ENCODE peak calls at places on chromosomes 1 and 21, in seven cellular contexts. C is hepatocyte, D is SK-N-SH, F is body of pancreas, U is AG04450, Z is heart left ventricle, G is brain microvascular endothelial cell. A is an unnamed sample. For H3K27me3, the result is how much of the 10 kb centered on the place peaks cover.

GRCh38 chr1:236767276-236767675 is 27.8 kb upstream of the MTR start:
- DNase-seq in C (no peak), D (no peak), F (no peak), U (no peak), Z (no peak), G (no peak), A (no peak)

GRCh38 chr1:241074507-241074906 is 282.5 kb downstream of the RGS7 start:
- DNase-seq in C (no peak), D (no peak), F (no peak), U (no peak), Z (no peak), G (no peak), A (no peak)

GRCh38 chr1:53893999-53894636 is at the start of gene DIO1:
- DNase-seq in C (peak), D (no peak), F (no peak), U (no peak), Z (no peak), G (no peak), A (no peak)

GRCh38 chr1:56212143-56212542 is 367.2 kb downstream of the PLPP3 start:
- DNase-seq in C (no peak), D (no peak), F (no peak), U (no peak), Z (no peak), G (no peak), A (no peak)

GRCh38 chr1:40694353-40694874 is 2.9 kb downstream of the NFYC start:
- DNase-seq in C (no peak), D (no peak), F (no peak), U (no peak), Z (no peak), G (no peak), A (no peak)

GRCh38 chr1:89557954-89558353 is 33.3 kb downstream of the LRRC8B start:
- DNase-seq in C (no peak), D (no peak), F (no peak), U (no peak), Z (no peak), G (no peak), A (no peak)

GRCh38 chr1:51268675-51269033 is 32.6 kb downstream of the RNF11 start:
- DNase-seq in C (no peak), D (no peak), F (no peak), U (no peak), Z (no peak), G (no peak), A (no peak)

GRCh38 chr1:155175927-155176371 is 2.3 kb downstream of the TRIM46 start:
- DNase-seq in C (no peak), D (peak), F (peak), U (no peak), Z (no peak), G (no peak), A (no peak)

GRCh38 chr1:205920159-205920558 is 23.1 kb downstream of the SLC26A9 start:
- DNase-seq in C (no peak), D (no peak), F (peak), U (no peak), Z (peak), G (peak), A (no peak)

GRCh38 chr1:32924881-32925344 is 23.7 kb upstream of the TMEM54 start:
- DNase-seq in C (peak), D (no peak), F (no peak), U (no peak), Z (no peak), G (no peak), A (no peak)

GRCh38 chr1:239630767-239631166 is 244.4 kb downstream of the CHRM3 start:
- DNase-seq in C (no peak), D (no peak), F (no peak), U (no peak), Z (no peak), G (no peak), A (no peak)

GRCh38 chr1:88061106-88061829 is 622.8 kb upstream of the PKN2 start:
- DNase-seq in C (peak), D (peak), F (peak), U (peak), Z (peak), G (peak), A (peak)

GRCh38 chr1:45205000-45205909 is 1.1 kb downstream of the ZSWIM5 start:
- DNase-seq in C (peak), D (peak), F (peak), U (no peak), Z (peak), G (peak), A (peak)

GRCh38 chr1:203127672-203128611 is at the start of gene ADORA1:
- DNase-seq in C (peak), D (peak), F (peak), U (no peak), Z (peak), G (peak), A (peak)

GRCh38 chr1:157089789-157090188 is 9.8 kb downstream of the ETV3L start:
- DNase-seq in C (no peak), D (no peak), F (no peak), U (no peak), Z (no peak), G (no peak), A (no peak)

GRCh38 chr1:58440696-58441095 is 105.8 kb downstream of the OMA1 start:
- DNase-seq in C (no peak), D (no peak), F (no peak), U (no peak), Z (no peak), G (no peak), A (no peak)

GRCh38 chr1:156486421-156487344 is 13.9 kb downstream of the MEF2D start:
- DNase-seq in C (no peak), D (peak), F (no peak), U (no peak), Z (no peak), G (no peak), A (no peak)

GRCh38 chr21:35340273-35340672 is 291.2 kb upstream of the RUNX1 start:
- DNase-seq in C (no peak), D (no peak), F (no peak), U (no peak), Z (no peak), G (no peak), A (no peak)

GRCh38 chr1:164524810-164525209 is 34.2 kb upstream of the PBX1 start:
- DNase-seq in C (no peak), D (no peak), F (no peak), U (no peak), Z (no peak), G (no peak), A (no peak)

GRCh38 chr1:244160455-244161020 is 109.5 kb downstream of the ZBTB18 start:
- DNase-seq in C (no peak), D (no peak), F (no peak), U (no peak), Z (no peak), G (no peak), A (no peak)

GRCh38 chr1:117290855-117291254 is 76.4 kb upstream of the MAN1A2 start:
- DNase-seq in C (no peak), D (no peak), F (no peak), U (no peak), Z (no peak), G (no peak), A (no peak)

GRCh38 chr1:22163137-22163536 is 20.2 kb upstream of the WNT4 start:
- DNase-seq in C (no peak), D (no peak), F (no peak), U (no peak), Z (no peak), G (no peak), A (peak)

GRCh38 chr1:235093685-235094592 is 34.7 kb downstream of the TOMM20 start:
- DNase-seq in C (peak), D (peak), F (peak), U (no peak), Z (peak), G (peak), A (peak)

GRCh38 chr1:6111571-6111970 is 65.9 kb downstream of the KCNAB2 start:
- DNase-seq in C (no peak), D (peak), F (no peak), U (no peak), Z (no peak), G (no peak), A (no peak)

GRCh38 chr1:116377564-116378529 is 4.8 kb downstream of the ATP1A1 start:
- DNase-seq in C (peak), D (peak), F (peak), U (peak), Z (peak), G (peak), A (no peak)

GRCh38 chr21:41835711-41836154 is 43.4 kb downstream of the PRDM15 start:
- DNase-seq in C (no peak), D (no peak), F (no peak), U (no peak), Z (no peak), G (no peak), A (no peak)

GRCh38 chr1:44926311-44926781 is 60.0 kb downstream of the EIF2B3 start:
- DNase-seq in C (no peak), D (no peak), F (no peak), U (no peak), Z (no peak), G (no peak), A (no peak)

GRCh38 chr1:180603223-180603849 is 28.5 kb upstream of the XPR1 start:
- DNase-seq in C (no peak), D (no peak), F (no peak), U (no peak), Z (peak), G (no peak), A (no peak)

GRCh38 chr1:202275061-202275770 is 66.5 kb downstream of the UBE2T start:
- DNase-seq in C (no peak), D (no peak), F (no peak), U (no peak), Z (no peak), G (no peak), A (no peak)

GRCh38 chr1:94044891-94045290 is 76.1 kb downstream of the ABCA4 start:
- DNase-seq in C (no peak), D (no peak), F (no peak), U (no peak), Z (no peak), G (no peak), A (no peak)

GRCh38 chr1:112251766-112252506 is 144.1 kb upstream of the CTTNBP2NL start:
- DNase-seq in C (peak), D (no peak), F (no peak), U (no peak), Z (no peak), G (peak), A (peak)

GRCh38 chr21:33384851-33385331 is 18.3 kb upstream of the IFNGR2 start:
- DNase-seq in C (no peak), D (no peak), F (no peak), U (no peak), Z (no peak), G (no peak), A (no peak)

GRCh38 chr1:54413295-54413694 is 7.1 kb upstream of the SSBP3 start:
- DNase-seq in C (peak), D (no peak), F (peak), U (peak), Z (peak), G (peak), A (no peak)

GRCh38 chr1:193185861-193186714 is at the start of gene B3GALT2:
- DNase-seq in C (peak), D (peak), F (peak), U (no peak), Z (peak), G (peak), A (no peak)

GRCh38 chr1:204447220-204447619 is 35.6 kb upstream of the PPP1R15B start:
- DNase-seq in C (no peak), D (no peak), F (no peak), U (no peak), Z (no peak), G (no peak), A (no peak)

GRCh38 chr1:27877115-27877416 is 4.7 kb downstream of the THEMIS2 start:
- DNase-seq in C (no peak), D (no peak), F (no peak), U (no peak), Z (no peak), G (no peak), A (no peak)

GRCh38 chr1:213623103-213623581 is 364.6 kb upstream of the PROX1 start:
- DNase-seq in C (no peak), D (no peak), F (no peak), U (no peak), Z (no peak), G (no peak), A (no peak)
- H3K27me3 ChIP-seq in C (under half), D (under half), F (under half), U (under half), Z (under half), G (under half), A (under half)

GRCh38 chr1:170661646-170662411 is 2.1 kb upstream of the PRRX1 start:
- DNase-seq in C (peak), D (peak), F (no peak), U (no peak), Z (peak), G (peak), A (no peak)

GRCh38 chr1:170660874-170661645 is 2.9 kb upstream of the PRRX1 start:
- DNase-seq in C (no peak), D (peak), F (no peak), U (no peak), Z (no peak), G (no peak), A (no peak)

GRCh38 chr1:170662561-170662971 is 1.4 kb upstream of the PRRX1 start:
- DNase-seq in C (no peak), D (no peak), F (no peak), U (no peak), Z (no peak), G (peak), A (no peak)

GRCh38 chr1:170659404-170660035 is 4.4 kb upstream of the PRRX1 start:
- DNase-seq in C (no peak), D (no peak), F (no peak), U (no peak), Z (no peak), G (no peak), A (no peak)

DNA sequence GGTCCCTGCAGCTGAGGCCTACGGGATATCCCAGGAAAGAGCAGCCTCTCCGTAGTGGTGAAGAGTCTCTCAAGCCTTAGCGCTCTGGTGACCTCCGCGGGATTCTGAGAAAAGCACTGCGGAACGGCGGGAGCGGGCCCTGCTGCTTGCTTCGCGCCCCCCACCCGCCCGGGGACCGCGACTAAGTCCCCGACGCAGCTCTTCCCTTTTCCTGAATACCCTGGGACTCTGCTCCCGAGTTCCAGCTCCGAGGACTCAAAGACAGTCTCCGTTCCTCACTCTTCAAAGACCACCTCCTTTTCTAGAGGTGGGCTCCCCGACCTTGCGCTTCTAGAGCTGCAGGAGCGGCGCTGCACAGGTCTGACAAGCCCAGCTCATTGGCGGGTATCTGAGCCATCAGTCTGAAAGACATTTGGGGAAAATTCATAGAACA is 3.6 kb upstream of the PRRX1 start:
- DNase-seq in C (no peak), D (no peak), F (no peak), U (no peak), Z (no peak), G (no peak), A (no peak)
- H3K27me3 ChIP-seq in C (half or more), D (under half), F (under half), U (under half), Z (under half), G (under half), A (under half)

GRCh38 chr1:231159963-231160761 is 1.7 kb upstream of the TRIM67 start:
- DNase-seq in C (no peak), D (no peak), F (no peak), U (no peak), Z (no peak), G (no peak), A (no peak)
- H3K27me3 ChIP-seq in C (half or more), D (under half), F (under half), U (under half), Z (under half), G (under half), A (under half)

GRCh38 chr1:37633950-37634553 is 640 bp downstream of the RSPO1 start:
- DNase-seq in C (no peak), D (peak), F (no peak), U (no peak), Z (no peak), G (no peak), A (no peak)
- H3K27me3 ChIP-seq in C (half or more), D (half or more), F (under half), U (half or more), Z (half or more), G (half or more), A (half or more)

DNA sequence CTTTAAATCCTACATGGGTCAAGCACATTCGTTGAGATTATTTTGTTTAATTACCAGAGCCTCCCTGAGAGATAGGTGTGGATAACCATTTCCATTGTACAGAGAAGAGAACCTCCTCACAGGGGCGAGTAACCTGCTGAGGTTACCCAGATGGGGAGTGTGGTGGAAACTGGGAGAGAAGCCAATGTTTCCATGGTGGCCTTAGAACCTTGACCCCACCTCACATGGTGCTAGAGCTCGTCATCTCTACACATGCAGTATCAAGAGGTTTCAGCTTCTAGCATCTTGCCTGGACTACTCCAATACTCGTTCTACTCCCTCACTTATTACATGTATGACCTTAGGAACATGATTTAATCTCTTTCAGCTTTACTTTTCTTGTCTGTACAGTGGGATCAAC is 4.8 kb downstream of the REG4 start:
- DNase-seq in C (no peak), D (no peak), F (no peak), U (no peak), Z (no peak), G (no peak), A (no peak)
- H3K27me3 ChIP-seq in C (under half), D (under half), F (under half), U (under half), Z (under half), G (under half), A (under half)

GRCh38 chr1:93003981-93004380 is 42.7 kb upstream of the DIPK1A start:
- DNase-seq in C (no peak), D (no peak), F (no peak), U (no peak), Z (no peak), G (no peak), A (no peak)
- H3K27me3 ChIP-seq in C (under half), D (under half), F (under half), U (under half), Z (under half), G (under half), A (under half)

GRCh38 chr21:44285547-44285992 is at the start of gene AIRE:
- DNase-seq in C (peak), D (peak), F (no peak), U (no peak), Z (no peak), G (peak), A (no peak)
- H3K27me3 ChIP-seq in C (under half), D (under half), F (under half), U (under half), Z (under half), G (under half), A (under half)

DNA sequence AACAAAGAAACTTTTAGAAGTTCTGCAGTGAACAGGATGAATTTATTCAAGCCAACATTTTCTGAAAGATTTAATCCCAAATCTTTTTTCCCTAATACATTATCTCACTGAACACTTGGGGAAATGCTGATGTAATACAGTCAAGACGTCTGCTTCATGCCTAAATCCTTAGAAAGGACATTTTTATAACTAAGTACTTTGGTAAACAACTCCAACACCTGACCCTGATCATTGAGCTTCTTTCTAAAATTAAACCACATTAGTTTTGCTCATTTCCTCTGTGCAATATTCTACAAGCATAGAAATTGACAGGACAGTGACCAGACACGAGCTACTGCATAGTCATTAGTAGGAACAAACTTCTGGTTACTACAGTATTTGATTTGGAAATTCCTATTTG is 183.5 kb downstream of the TPR start:
- DNase-seq in C (no peak), D (no peak), F (no peak), U (no peak), Z (no peak), G (no peak), A (no peak)
- H3K27me3 ChIP-seq in C (under half), D (under half), F (under half), U (under half), Z (under half), G (under half), A (under half)

GRCh38 chr1:31768939-31769704 is 5.0 kb upstream of the ADGRB2 start:
- DNase-seq in C (no peak), D (no peak), F (no peak), U (no peak), Z (no peak), G (no peak), A (no peak)
- H3K27me3 ChIP-seq in C (under half), D (under half), F (under half), U (under half), Z (under half), G (under half), A (under half)

DNA sequence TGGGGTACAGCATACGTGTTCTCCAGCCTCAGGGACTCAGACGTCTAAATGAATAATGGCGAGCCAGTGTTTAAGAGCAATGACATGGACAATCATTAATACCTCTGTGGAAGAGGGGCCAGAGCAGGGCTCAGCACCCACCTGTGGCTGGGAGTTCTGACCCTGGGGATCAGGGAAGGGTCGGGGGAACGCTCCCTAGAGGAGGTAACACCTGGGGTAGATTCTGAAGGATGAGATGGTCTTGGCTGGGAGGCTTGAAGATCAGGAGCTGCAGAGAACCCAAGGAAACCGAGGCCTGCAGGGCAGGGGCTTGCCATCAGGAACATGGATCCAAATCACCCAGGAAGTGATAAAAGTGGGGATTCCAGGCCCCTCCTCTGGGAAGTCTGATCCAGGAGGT is 138.2 kb upstream of the RUNX3 start:
- DNase-seq in C (no peak), D (no peak), F (no peak), U (no peak), Z (no peak), G (no peak), A (no peak)
- H3K27me3 ChIP-seq in C (under half), D (under half), F (under half), U (under half), Z (under half), G (under half), A (under half)

A was measured in PC-9.